ENCODE peak calls at places on chromosomes 12 and 14, in six cellular contexts. G, R, A, V, C and K are unnamed samples.

GRCh38 chr12:124916370-124917134 is 2.1 kb upstream of the UBC start:
- DNase-seq in G (peak; percentile 76), R (peak; percentile 32), A (peak; percentile 68), V (peak; percentile 73), C (peak; percentile 86), K (peak; percentile 88)

GRCh38 chr14:104465482-104466390 is 113.8 kb upstream of the C14orf180 start:
- DNase-seq in G (no peak), R (no peak), A (no peak), V (no peak), C (no peak), K (no peak)

GRCh38 chr12:13103391-13104033 is at the start of gene GSG1:
- DNase-seq in G (no peak), R (no peak), A (peak; percentile 24), V (no peak), C (no peak), K (no peak)

GRCh38 chr14:80491131-80491530 is 279.8 kb upstream of the DIO2 start:
- DNase-seq in G (peak; percentile 75), R (no peak), A (peak; percentile 16), V (peak; percentile 57), C (peak; percentile 61), K (peak; percentile 5)

GRCh38 chr12:122161682-122162081 is 12.3 kb downstream of the IL31 start:
- DNase-seq in G (no peak), R (no peak), A (no peak), V (no peak), C (no peak), K (no peak)

GRCh38 chr12:110355080-110355479 is 48.4 kb downstream of the ANAPC7 start:
- DNase-seq in G (no peak), R (peak; percentile 8), A (peak; percentile 74), V (no peak), C (no peak), K (no peak)

GRCh38 chr14:64605926-64606685 is 56.3 kb downstream of the PPP1R36 start:
- DNase-seq in G (no peak), R (no peak), A (no peak), V (no peak), C (no peak), K (no peak)

GRCh38 chr12:25829192-25829591 is 129.3 kb upstream of the RASSF8 start:
- DNase-seq in G (no peak), R (no peak), A (no peak), V (no peak), C (no peak), K (peak; percentile 97)

GRCh38 chr12:92365333-92365732 is 219.7 kb upstream of the BTG1 start:
- DNase-seq in G (no peak), R (no peak), A (peak; percentile 83), V (no peak), C (no peak), K (no peak)

GRCh38 chr14:89779707-89780106 is 174.8 kb downstream of the EFCAB11 start:
- DNase-seq in G (no peak), R (no peak), A (no peak), V (no peak), C (no peak), K (no peak)

GRCh38 chr12:118342115-118342514 is 30.6 kb downstream of the TAOK3 start:
- DNase-seq in G (no peak), R (no peak), A (no peak), V (no peak), C (no peak), K (no peak)

GRCh38 chr14:102046337-102047278 is 40.2 kb downstream of the HSP90AA1 start:
- DNase-seq in G (peak; percentile 91), R (no peak), A (peak; percentile 45), V (peak; percentile 86), C (peak; percentile 79), K (peak; percentile 15)

GRCh38 chr12:27382126-27382795 is 49.6 kb downstream of the BMAL2 start:
- DNase-seq in G (no peak), R (no peak), A (no peak), V (no peak), C (no peak), K (no peak)

GRCh38 chr14:88746042-88746441 is 46.7 kb downstream of the EML5 start:
- DNase-seq in G (no peak), R (no peak), A (no peak), V (no peak), C (no peak), K (no peak)

GRCh38 chr12:78156751-78157150 is 326.1 kb downstream of the NAV3 start:
- DNase-seq in G (no peak), R (no peak), A (no peak), V (no peak), C (no peak), K (no peak)

GRCh38 chr14:95711476-95712176 is 2.3 kb downstream of the TCL1A start:
- DNase-seq in G (no peak), R (no peak), A (peak; percentile 67), V (no peak), C (no peak), K (no peak)

GRCh38 chr14:95707327-95707726 is 6.6 kb downstream of the TCL1A start:
- DNase-seq in G (no peak), R (no peak), A (peak; percentile 35), V (no peak), C (no peak), K (no peak)

GRCh38 chr14:95712398-95712797 is 1.5 kb downstream of the TCL1A start:
- DNase-seq in G (no peak), R (no peak), A (peak; percentile 62), V (no peak), C (no peak), K (no peak)

GRCh38 chr14:95713596-95714371 is at the start of gene TCL1A:
- DNase-seq in G (no peak), R (no peak), A (peak; percentile 93), V (no peak), C (no peak), K (no peak)

GRCh38 chr14:95710106-95710505 is 3.8 kb downstream of the TCL1A start:
- DNase-seq in G (no peak), R (no peak), A (no peak), V (no peak), C (no peak), K (no peak)
- TF ChIP-seq CTCF in G (no peak), R (no peak), A (no peak), V (no peak), C (no peak), K (no peak)

GRCh38 chr12:56116267-56117081 is at the start of gene RPL41:
- DNase-seq in G (peak; percentile 96), R (peak; percentile 92), A (peak; percentile 97), V (peak; percentile 95), C (peak; percentile 90), K (peak; percentile 96)
- TF ChIP-seq CTCF in G (no peak), R (no peak), A (no peak), V (peak; percentile 4), C (no peak), K (no peak)

DNA sequence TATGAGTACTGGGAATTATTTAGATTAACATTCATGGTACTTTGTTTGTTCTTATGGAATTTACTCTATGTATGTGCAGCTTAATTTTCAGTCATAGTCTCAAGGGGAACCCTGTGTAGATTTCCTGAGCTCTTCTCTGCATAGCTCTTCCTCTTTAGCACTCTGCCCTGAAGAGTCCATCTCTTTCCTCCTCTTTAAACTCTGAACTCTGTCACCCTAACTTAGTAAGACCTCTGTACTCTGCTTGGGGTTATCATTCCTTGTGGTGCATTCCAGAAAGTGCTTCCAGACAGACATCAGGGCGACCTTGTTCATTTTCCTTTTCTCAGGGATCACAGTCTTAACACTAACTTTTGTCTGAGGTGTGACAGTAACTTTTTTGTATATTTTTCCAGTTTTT is 179.2 kb downstream of the RAD51B start:
- DNase-seq in G (no peak), R (no peak), A (no peak), V (no peak), C (no peak), K (no peak)
- TF ChIP-seq CTCF in G (no peak), R (no peak), A (no peak), V (no peak), C (no peak), K (no peak)

GRCh38 chr12:53803703-53804102 is 51.9 kb upstream of the CISTR start:
- DNase-seq in G (no peak), R (no peak), A (no peak), V (no peak), C (no peak), K (no peak)
- TF ChIP-seq CTCF in G (no peak), R (no peak), A (no peak), V (no peak), C (no peak), K (no peak)

DNA sequence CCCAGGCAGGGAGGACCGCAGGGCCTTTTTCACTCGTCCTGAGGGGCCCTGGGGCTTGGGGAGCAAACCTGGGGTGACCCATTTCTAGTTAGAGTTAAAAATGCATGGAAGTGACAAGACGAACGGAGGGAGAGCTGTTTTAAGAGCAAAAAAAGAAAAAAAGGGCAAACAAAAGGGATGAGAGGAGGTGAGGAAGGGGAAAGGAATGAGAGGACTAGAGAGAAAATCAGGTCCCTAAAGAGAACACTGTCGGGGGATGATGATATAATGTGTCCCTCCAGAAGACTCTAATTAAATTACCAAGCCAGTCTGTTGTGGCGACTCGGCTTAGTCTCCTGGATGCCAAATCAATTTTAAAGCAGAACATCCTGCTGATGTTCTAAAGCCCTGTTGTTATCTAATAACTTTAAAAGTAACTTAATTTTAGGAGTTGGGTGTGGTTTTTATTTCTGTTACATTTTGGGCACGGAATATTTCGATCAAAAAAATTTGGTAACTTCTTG is 1.1 kb downstream of the ANO6 start:
- DNase-seq in G (no peak), R (no peak), A (peak; percentile 14), V (no peak), C (no peak), K (no peak)
- TF ChIP-seq CTCF in G (no peak), R (no peak), A (peak; percentile 6), V (no peak), C (no peak), K (no peak)

GRCh38 chr12:15013634-15014169 is 40.9 kb downstream of the PDE6H start:
- DNase-seq in G (no peak), R (no peak), A (no peak), V (no peak), C (no peak), K (no peak)

GRCh38 chr12:15015121-15015520 is 42.3 kb downstream of the PDE6H start:
- DNase-seq in G (no peak), R (no peak), A (no peak), V (no peak), C (no peak), K (no peak)

GRCh38 chr12:15014708-15015107 is 41.9 kb downstream of the PDE6H start:
- DNase-seq in G (no peak), R (no peak), A (no peak), V (no peak), C (no peak), K (no peak)

DNA sequence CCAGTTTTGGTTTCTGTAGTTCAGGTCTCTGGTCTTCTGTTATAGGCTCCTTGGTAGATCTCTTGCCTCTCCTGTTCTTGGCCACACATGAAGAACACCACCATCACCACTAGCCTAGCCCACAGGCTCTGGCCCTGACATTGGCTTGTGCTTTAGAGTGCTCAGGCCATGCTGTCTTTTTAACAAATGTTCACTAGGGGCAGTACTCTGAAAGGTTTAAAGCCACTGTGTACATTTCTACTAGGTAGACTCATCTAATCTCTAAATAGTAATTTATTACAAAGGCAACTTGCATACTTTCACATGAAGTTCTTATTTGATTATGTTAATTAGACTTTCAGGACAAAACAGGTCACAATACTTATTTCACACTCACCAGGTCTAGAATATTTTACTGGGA is 38.3 kb downstream of the PDE6H start:
- DNase-seq in G (no peak), R (no peak), A (peak; percentile 23), V (no peak), C (no peak), K (no peak)
- TF ChIP-seq CTCF in G (no peak), R (no peak), A (peak; percentile 66), V (no peak), C (no peak), K (no peak)